ENCODE peak calls at places on chromosomes 7 and 10, in four cellular contexts. X is astrocyte of the cerebellum, T is bronchial epithelial cell, J is mucosa of descending colon. Y is an unnamed sample.

GRCh38 chr10:128047337-128047736 is 78.9 kb downstream of the MKI67 start:
- DNase-seq in X (no peak), T (peak; percentile 91), J (peak; percentile 89), Y (no peak)

GRCh38 chr10:15744217-15744865 is 24.6 kb upstream of the ITGA8 start:
- DNase-seq in X (peak; percentile 31), T (peak; percentile 55), J (no peak), Y (no peak)

GRCh38 chr10:110525349-110526260 is 27.9 kb downstream of the DUSP5 start:
- DNase-seq in X (no peak), T (peak; percentile 87), J (no peak), Y (no peak)

GRCh38 chr7:51034531-51035264 is 252.0 kb upstream of the GRB10 start:
- DNase-seq in X (peak; percentile 79), T (peak; percentile 32), J (no peak), Y (no peak)

GRCh38 chr7:43481905-43482678 is 100.8 kb upstream of the STK17A start:
- DNase-seq in X (peak; percentile 58), T (no peak), J (no peak), Y (peak; percentile 19)

GRCh38 chr10:31816318-31816717 is 112.3 kb downstream of the ARHGAP12 start:
- DNase-seq in X (no peak), T (no peak), J (no peak), Y (peak; percentile 63)

GRCh38 chr10:23474081-23474480 is 35.2 kb downstream of the OTUD1 start:
- DNase-seq in X (no peak), T (no peak), J (no peak), Y (no peak)

GRCh38 chr7:46029111-46029704 is 108.1 kb upstream of the IGFBP3 start:
- DNase-seq in X (no peak), T (no peak), J (no peak), Y (no peak)

GRCh38 chr7:100612730-100613446 is 548 bp downstream of the MOSPD3 start:
- DNase-seq in X (no peak), T (no peak), J (no peak), Y (no peak)
- TF ChIP-seq CTCF in X (peak; percentile 16), T (peak; percentile 15), J (no peak), Y (no peak)

GRCh38 chr10:121595806-121596667 is 2.2 kb downstream of the FGFR2 start:
- DNase-seq in X (no peak), T (no peak), J (no peak), Y (no peak)
- H3K4me3 ChIP-seq in X (peak overlapping the region; percentile 60), T (peak overlapping the region; percentile 81), J (no peak overlapping the region), Y (peak overlapping the region; percentile 54)

GRCh38 chr7:18503068-18503859 is 7.7 kb downstream of the HDAC9 start:
- DNase-seq in X (no peak), T (no peak), J (no peak), Y (no peak)

GRCh38 chr7:18509491-18509890 is 13.9 kb downstream of the HDAC9 start:
- DNase-seq in X (no peak), T (peak; percentile 79), J (no peak), Y (no peak)

GRCh38 chr7:18505870-18506460 is 10.4 kb downstream of the HDAC9 start:
- DNase-seq in X (no peak), T (no peak), J (no peak), Y (peak; percentile 61)

GRCh38 chr7:18508441-18509427 is 13.2 kb downstream of the HDAC9 start:
- DNase-seq in X (peak; percentile 94), T (peak; percentile 98), J (no peak), Y (peak; percentile 94)

GRCh38 chr7:18504965-18505364 is 9.4 kb downstream of the HDAC9 start:
- DNase-seq in X (no peak), T (no peak), J (no peak), Y (no peak)
- TF ChIP-seq CTCF in X (no peak), T (no peak), J (no peak), Y (no peak)

DNA sequence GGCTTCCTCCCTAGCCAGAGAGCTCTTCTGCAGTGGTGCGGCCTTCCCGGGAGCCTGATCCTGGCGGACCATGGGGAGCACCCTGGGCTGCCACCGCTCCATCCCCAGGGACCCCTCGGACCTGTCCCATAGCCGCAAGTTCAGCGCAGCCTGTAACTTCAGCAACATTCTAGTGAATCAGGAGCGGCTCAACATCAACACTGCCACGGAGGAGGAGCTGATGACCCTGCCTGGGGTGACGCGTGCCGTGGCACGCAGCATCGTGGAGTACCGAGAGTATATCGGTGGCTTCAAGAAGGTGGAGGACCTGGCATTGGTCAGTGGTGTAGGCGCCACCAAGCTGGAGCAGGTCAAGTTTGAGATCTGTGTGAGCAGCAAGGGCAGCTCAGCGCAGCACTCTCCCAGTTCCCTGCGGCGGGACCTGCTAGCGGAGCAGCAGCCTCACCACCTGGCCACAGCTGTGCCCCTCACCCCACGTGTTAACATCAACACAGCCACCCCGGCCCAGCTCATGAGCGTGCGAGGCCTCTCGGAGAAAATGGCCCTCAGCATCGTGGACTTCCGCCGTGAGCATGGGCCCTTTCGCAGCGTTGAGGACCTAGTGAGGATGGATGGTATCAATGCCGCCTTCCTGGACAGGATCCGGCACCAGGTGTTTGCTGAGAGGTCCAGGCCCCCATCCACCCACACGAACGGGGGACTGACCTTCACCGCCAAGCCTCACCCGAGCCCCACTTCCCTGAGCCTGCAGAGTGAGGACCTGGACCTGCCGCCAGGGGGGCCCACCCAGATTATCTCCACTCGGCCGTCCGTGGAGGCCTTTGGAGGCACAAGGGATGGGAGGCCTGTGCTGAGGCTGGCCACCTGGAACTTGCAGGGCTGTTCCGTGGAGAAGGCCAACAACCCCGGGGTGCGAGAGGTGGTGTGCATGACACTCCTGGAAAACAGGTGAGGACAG is 1.5 kb downstream of the EEPD1 start:
- DNase-seq in X (no peak), T (no peak), J (peak; percentile 47), Y (no peak)
- H3K4me3 ChIP-seq in X (no peak overlapping the region), T (no peak overlapping the region), J (no peak overlapping the region), Y (peak overlapping the region; percentile 70)

GRCh38 chr10:94075521-94075920 is 81.8 kb downstream of the PLCE1 start:
- DNase-seq in X (no peak), T (no peak), J (no peak), Y (no peak)

GRCh38 chr10:94080108-94080507 is 86.4 kb downstream of the PLCE1 start:
- DNase-seq in X (no peak), T (no peak), J (no peak), Y (no peak)

GRCh38 chr10:94074462-94074861 is 80.7 kb downstream of the PLCE1 start:
- DNase-seq in X (no peak), T (no peak), J (no peak), Y (no peak)

GRCh38 chr10:94077042-94077441 is 83.3 kb downstream of the PLCE1 start:
- DNase-seq in X (no peak), T (no peak), J (no peak), Y (no peak)

GRCh38 chr10:94076325-94076841 is 82.7 kb downstream of the PLCE1 start:
- DNase-seq in X (peak; percentile 72), T (no peak), J (no peak), Y (peak; percentile 44)
- TF ChIP-seq CTCF in X (peak; percentile 70), T (peak; percentile 18), J (peak; percentile 19), Y (peak; percentile 62)

DNA sequence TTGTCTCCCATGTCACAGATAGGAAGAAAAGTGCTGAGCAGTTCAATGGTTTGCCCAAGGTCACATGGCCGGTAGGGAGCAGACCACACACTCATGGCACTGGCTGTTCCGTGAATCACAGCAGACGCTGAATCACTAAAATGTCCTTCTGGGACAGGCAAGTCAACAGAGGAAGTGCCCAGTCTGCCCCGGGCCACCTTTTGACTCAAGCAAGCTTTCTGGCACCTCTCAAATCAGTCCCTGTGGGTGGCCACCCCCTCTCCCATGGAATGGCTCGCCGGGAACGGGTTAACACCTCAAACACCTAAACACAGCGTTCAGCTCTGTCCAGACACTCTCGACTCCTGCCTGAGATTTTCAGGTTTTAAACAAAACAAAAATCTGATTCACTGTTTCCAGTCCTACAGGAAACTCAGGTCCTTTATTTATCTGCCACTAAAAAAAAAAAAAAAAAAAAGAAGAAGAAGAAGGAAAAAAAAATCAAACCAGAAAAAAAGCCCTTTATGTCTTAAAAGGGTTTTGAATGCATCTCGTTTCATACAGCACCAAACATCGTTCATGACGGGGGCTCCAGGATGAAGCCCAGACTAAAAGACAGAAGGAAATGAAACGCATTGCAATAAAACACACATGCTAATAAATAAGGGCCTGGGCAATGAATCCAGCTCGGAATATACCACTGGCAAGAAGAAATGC is 15.4 kb downstream of the CARD11 start:
- DNase-seq in X (peak; percentile 1), T (peak; percentile 90), J (no peak), Y (no peak)
- H3K4me3 ChIP-seq in X (no peak overlapping the region), T (no peak overlapping the region), J (no peak overlapping the region), Y (no peak overlapping the region)

DNA sequence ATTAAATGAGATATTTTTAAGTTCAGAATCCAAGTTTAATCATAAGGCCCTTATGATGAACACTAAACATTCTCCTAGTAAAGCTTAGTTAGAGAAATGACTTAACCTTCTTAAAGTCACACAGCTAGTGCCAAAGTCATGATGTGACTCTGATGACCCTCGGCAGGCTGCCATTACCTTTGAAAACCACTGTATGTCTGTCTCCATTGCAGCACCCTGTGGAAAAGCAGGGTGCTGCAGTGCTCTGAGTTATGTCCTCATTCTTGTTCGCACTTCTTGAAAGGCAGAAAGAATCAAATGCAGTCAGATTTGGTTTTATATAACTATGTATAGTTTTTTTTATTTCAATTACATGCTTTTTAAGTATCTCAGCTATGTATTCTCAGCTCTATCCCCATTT is 105.0 kb downstream of the PHTF2 start:
- DNase-seq in X (no peak), T (peak; percentile 10), J (no peak), Y (no peak)
- TF ChIP-seq CTCF in X (no peak), T (peak; percentile 34), J (no peak), Y (peak; percentile 0)

GRCh38 chr7:23247602-23248335 is 1.2 kb downstream of the GPNMB start:
- DNase-seq in X (no peak), T (no peak), J (peak; percentile 32), Y (no peak)

GRCh38 chr7:23244335-23244635 is 2.3 kb upstream of the GPNMB start:
- DNase-seq in X (no peak), T (no peak), J (no peak), Y (no peak)

GRCh38 chr7:23246540-23246939 is at the start of gene GPNMB:
- DNase-seq in X (peak; percentile 12), T (peak; percentile 83), J (no peak), Y (peak; percentile 93)

GRCh38 chr7:23249486-23249885 is 2.9 kb downstream of the GPNMB start:
- DNase-seq in X (no peak), T (no peak), J (no peak), Y (no peak)

DNA sequence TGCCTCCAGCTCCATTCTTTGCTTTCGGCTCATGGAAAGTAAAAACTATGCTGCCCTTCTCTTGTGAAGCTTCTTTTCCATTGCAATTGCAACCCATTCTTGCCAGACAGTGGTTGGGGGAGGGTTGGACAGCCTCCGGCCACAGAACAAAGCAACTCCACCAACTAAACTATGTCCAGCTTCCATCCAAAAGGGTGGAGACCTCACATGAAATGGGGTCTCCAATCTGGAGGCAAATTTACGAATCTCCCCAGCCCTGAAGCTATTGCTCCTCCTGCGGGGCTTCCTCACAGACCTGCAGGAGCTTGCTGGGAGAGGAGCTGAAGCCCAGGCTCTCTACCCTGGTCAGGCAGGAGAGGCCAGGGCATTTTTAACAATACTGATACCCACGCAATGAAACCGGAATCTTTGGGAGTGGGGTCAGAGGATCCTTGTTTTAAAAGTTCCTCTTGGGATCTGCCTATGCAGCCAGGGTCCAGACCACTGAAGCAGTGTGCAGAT is 576 bp downstream of the GPNMB start:
- DNase-seq in X (no peak), T (no peak), J (no peak), Y (no peak)
- H3K4me3 ChIP-seq in X (peak overlapping the region; percentile 22), T (peak overlapping the region; percentile 25), J (no peak overlapping the region), Y (peak overlapping the region; percentile 57)

Y was measured in AG04449.